ENCODE peak calls at places on chromosomes 7 and 10, in eight cellular contexts. One of them, this sample, is unnamed.

GRCh38 chr10:102186128-102186527 is 33.9 kb downstream of the NOLC1 start:
- DNase-seq in neural progenitor cell: no peak
- DNase-seq in hepatocyte: no peak
- DNase-seq in uterus: no peak
- DNase-seq in A549: no peak
- DNase-seq in ascending aorta: no peak
- DNase-seq in CD8-positive, alpha-beta T cell: no peak
- DNase-seq in tibial artery: no peak
- DNase-seq in this sample: no peak

GRCh38 chr10:98308602-98309365 is 40.8 kb upstream of the LOXL4 start:
- DNase-seq in uterus: no peak
- DNase-seq in CD8-positive, alpha-beta T cell: no peak
- DNase-seq in tibial artery: no peak
- DNase-seq in ascending aorta: no peak
- DNase-seq in A549: no peak
- DNase-seq in neural progenitor cell: peak; percentile 45
- DNase-seq in hepatocyte: no peak
- DNase-seq in this sample: no peak

GRCh38 chr10:92756233-92757065 is 66.7 kb downstream of the HHEX start:
- DNase-seq in A549: no peak
- DNase-seq in CD8-positive, alpha-beta T cell: no peak
- DNase-seq in uterus: no peak
- DNase-seq in tibial artery: no peak
- DNase-seq in hepatocyte: no peak
- DNase-seq in neural progenitor cell: no peak
- DNase-seq in ascending aorta: no peak
- DNase-seq in this sample: peak; percentile 2

GRCh38 chr10:130233426-130233825 is 97.2 kb downstream of the GLRX3 start:
- DNase-seq in ascending aorta: no peak
- DNase-seq in A549: no peak
- DNase-seq in tibial artery: no peak
- DNase-seq in hepatocyte: no peak
- DNase-seq in neural progenitor cell: no peak
- DNase-seq in uterus: no peak
- DNase-seq in CD8-positive, alpha-beta T cell: no peak
- DNase-seq in this sample: no peak

GRCh38 chr10:64118736-64119135 is 597.5 kb downstream of the REEP3 start:
- DNase-seq in A549: no peak
- DNase-seq in ascending aorta: no peak
- DNase-seq in hepatocyte: no peak
- DNase-seq in tibial artery: no peak
- DNase-seq in uterus: no peak
- DNase-seq in neural progenitor cell: no peak
- DNase-seq in CD8-positive, alpha-beta T cell: no peak
- DNase-seq in this sample: no peak

GRCh38 chr10:109831846-109832245 is 91.5 kb downstream of the XPNPEP1 start:
- DNase-seq in hepatocyte: no peak
- DNase-seq in uterus: no peak
- DNase-seq in CD8-positive, alpha-beta T cell: no peak
- DNase-seq in ascending aorta: no peak
- DNase-seq in tibial artery: no peak
- DNase-seq in A549: no peak
- DNase-seq in neural progenitor cell: no peak
- DNase-seq in this sample: no peak

GRCh38 chr7:56026538-56026937 is 24.7 kb downstream of the PSPH start:
- DNase-seq in ascending aorta: no peak
- DNase-seq in tibial artery: no peak
- DNase-seq in uterus: no peak
- DNase-seq in CD8-positive, alpha-beta T cell: no peak
- DNase-seq in A549: no peak
- DNase-seq in neural progenitor cell: no peak
- DNase-seq in hepatocyte: no peak
- DNase-seq in this sample: no peak

GRCh38 chr10:72889391-72889831 is 4.1 kb upstream of the OIT3 start:
- DNase-seq in hepatocyte: no peak
- DNase-seq in neural progenitor cell: no peak
- DNase-seq in A549: no peak
- DNase-seq in ascending aorta: no peak
- DNase-seq in uterus: no peak
- DNase-seq in tibial artery: no peak
- DNase-seq in CD8-positive, alpha-beta T cell: no peak
- DNase-seq in this sample: no peak

GRCh38 chr7:64494912-64495461 is 67.9 kb downstream of the ZNF680 start:
- DNase-seq in ascending aorta: no peak
- DNase-seq in hepatocyte: no peak
- DNase-seq in neural progenitor cell: no peak
- DNase-seq in CD8-positive, alpha-beta T cell: no peak
- DNase-seq in tibial artery: no peak
- DNase-seq in uterus: no peak
- DNase-seq in A549: no peak
- DNase-seq in this sample: no peak

GRCh38 chr7:97422046-97422445 is 304.5 kb downstream of the SDHAF3 start:
- DNase-seq in tibial artery: no peak
- DNase-seq in A549: no peak
- DNase-seq in hepatocyte: no peak
- DNase-seq in CD8-positive, alpha-beta T cell: no peak
- DNase-seq in ascending aorta: no peak
- DNase-seq in neural progenitor cell: no peak
- DNase-seq in uterus: no peak
- DNase-seq in this sample: no peak

GRCh38 chr10:113547426-113547825 is 5.4 kb upstream of the HABP2 start:
- DNase-seq in uterus: no peak
- DNase-seq in ascending aorta: no peak
- DNase-seq in A549: no peak
- DNase-seq in tibial artery: no peak
- DNase-seq in CD8-positive, alpha-beta T cell: no peak
- DNase-seq in neural progenitor cell: no peak
- DNase-seq in hepatocyte: no peak
- DNase-seq in this sample: no peak

GRCh38 chr7:111006691-111007090 is 84.2 kb upstream of the LRRN3 start:
- DNase-seq in ascending aorta: no peak
- DNase-seq in A549: no peak
- DNase-seq in neural progenitor cell: no peak
- DNase-seq in hepatocyte: no peak
- DNase-seq in CD8-positive, alpha-beta T cell: no peak
- DNase-seq in tibial artery: no peak
- DNase-seq in uterus: no peak
- DNase-seq in this sample: no peak

GRCh38 chr10:112286837-112287818 is 3.9 kb downstream of the TECTB start:
- DNase-seq in CD8-positive, alpha-beta T cell: no peak
- DNase-seq in ascending aorta: no peak
- DNase-seq in A549: no peak
- DNase-seq in uterus: no peak
- DNase-seq in hepatocyte: no peak
- DNase-seq in tibial artery: no peak
- DNase-seq in neural progenitor cell: no peak
- DNase-seq in this sample: peak; percentile 8

GRCh38 chr7:36154255-36155212 is 1.5 kb downstream of the EEPD1 start:
- DNase-seq in hepatocyte: peak; percentile 15
- DNase-seq in neural progenitor cell: no peak
- DNase-seq in CD8-positive, alpha-beta T cell: no peak
- DNase-seq in ascending aorta: no peak
- DNase-seq in A549: no peak
- DNase-seq in tibial artery: no peak
- DNase-seq in uterus: no peak
- DNase-seq in this sample: no peak

GRCh38 chr7:150716368-150716767 is at the start of gene GIMAP1:
- DNase-seq in tibial artery: no peak
- DNase-seq in neural progenitor cell: no peak
- DNase-seq in hepatocyte: no peak
- DNase-seq in CD8-positive, alpha-beta T cell: peak; percentile 59
- DNase-seq in A549: no peak
- DNase-seq in ascending aorta: no peak
- DNase-seq in uterus: peak; percentile 51
- DNase-seq in this sample: no peak

GRCh38 chr10:104253576-104254410 is 899 bp upstream of the GSTO1 start:
- DNase-seq in hepatocyte: no peak
- DNase-seq in uterus: no peak
- DNase-seq in A549: no peak
- DNase-seq in CD8-positive, alpha-beta T cell: no peak
- DNase-seq in ascending aorta: no peak
- DNase-seq in tibial artery: no peak
- DNase-seq in neural progenitor cell: no peak
- DNase-seq in this sample: no peak

GRCh38 chr7:140597425-140597949 is 43.1 kb downstream of the DENND2A start:
- DNase-seq in A549: no peak
- DNase-seq in neural progenitor cell: no peak
- DNase-seq in CD8-positive, alpha-beta T cell: no peak
- DNase-seq in hepatocyte: no peak
- DNase-seq in ascending aorta: no peak
- DNase-seq in tibial artery: no peak
- DNase-seq in uterus: no peak
- DNase-seq in this sample: no peak

GRCh38 chr10:112721080-112721698 is 228.9 kb upstream of the TCF7L2 start:
- DNase-seq in ascending aorta: no peak
- DNase-seq in hepatocyte: peak; percentile 46
- DNase-seq in A549: peak; percentile 69
- DNase-seq in tibial artery: no peak
- DNase-seq in neural progenitor cell: peak; percentile 55
- DNase-seq in uterus: no peak
- DNase-seq in CD8-positive, alpha-beta T cell: no peak
- DNase-seq in this sample: no peak

DNA sequence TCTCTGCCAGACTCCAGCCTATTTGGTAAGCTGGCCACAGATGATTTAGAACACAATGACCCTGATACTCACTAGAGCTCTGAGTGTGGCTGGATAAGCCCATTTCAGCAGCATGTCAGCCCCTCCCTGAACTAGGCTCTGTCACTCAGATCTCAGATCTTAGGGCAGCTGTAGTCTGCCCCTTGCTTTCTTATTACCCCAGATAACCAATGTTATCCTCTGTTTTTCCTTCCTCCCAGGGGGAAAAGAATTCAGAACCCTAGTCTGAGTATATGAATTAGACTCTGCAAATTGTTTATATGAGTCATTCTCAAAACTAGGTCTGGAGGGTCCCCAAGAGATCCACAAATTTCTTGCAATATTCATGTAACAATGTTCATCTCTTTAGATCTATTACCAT is 286.2 kb downstream of the KCNMA1 start:
- DNase-seq in hepatocyte: no peak
- DNase-seq in tibial artery: no peak
- DNase-seq in CD8-positive, alpha-beta T cell: no peak
- DNase-seq in ascending aorta: no peak
- DNase-seq in A549: peak; percentile 16
- DNase-seq in uterus: no peak
- DNase-seq in neural progenitor cell: no peak
- DNase-seq in this sample: peak; percentile 19
- H3K4me1 ChIP-seq in hepatocyte: peaks cover 7% of the 10 kb centered on the region
- H3K4me1 ChIP-seq in tibial artery: no peaks in the 10 kb centered on the region
- H3K4me1 ChIP-seq in CD8-positive, alpha-beta T cell: no peaks in the 10 kb centered on the region
- H3K4me1 ChIP-seq in ascending aorta: peaks cover 8% of the 10 kb centered on the region
- H3K4me1 ChIP-seq in A549: peaks cover 54% of the 10 kb centered on the region
- H3K4me1 ChIP-seq in uterus: no peaks in the 10 kb centered on the region
- H3K4me1 ChIP-seq in neural progenitor cell: no peaks in the 10 kb centered on the region
- H3K4me1 ChIP-seq in this sample: peaks cover 36% of the 10 kb centered on the region

GRCh38 chr7:26553582-26553981 is 261.9 kb downstream of the SNX10 start:
- DNase-seq in neural progenitor cell: no peak
- DNase-seq in uterus: no peak
- DNase-seq in hepatocyte: no peak
- DNase-seq in ascending aorta: no peak
- DNase-seq in tibial artery: no peak
- DNase-seq in CD8-positive, alpha-beta T cell: no peak
- DNase-seq in A549: no peak
- DNase-seq in this sample: no peak
- H3K9me3 ChIP-seq in neural progenitor cell: no peaks in the 10 kb centered on the region
- H3K9me3 ChIP-seq in uterus: no peaks in the 10 kb centered on the region
- H3K9me3 ChIP-seq in hepatocyte: no peaks in the 10 kb centered on the region
- H3K9me3 ChIP-seq in ascending aorta: no peaks in the 10 kb centered on the region
- H3K9me3 ChIP-seq in tibial artery: no peaks in the 10 kb centered on the region
- H3K9me3 ChIP-seq in CD8-positive, alpha-beta T cell: no peaks in the 10 kb centered on the region
- H3K9me3 ChIP-seq in A549: no peaks in the 10 kb centered on the region
- H3K9me3 ChIP-seq in this sample: no peaks in the 10 kb centered on the region

DNA sequence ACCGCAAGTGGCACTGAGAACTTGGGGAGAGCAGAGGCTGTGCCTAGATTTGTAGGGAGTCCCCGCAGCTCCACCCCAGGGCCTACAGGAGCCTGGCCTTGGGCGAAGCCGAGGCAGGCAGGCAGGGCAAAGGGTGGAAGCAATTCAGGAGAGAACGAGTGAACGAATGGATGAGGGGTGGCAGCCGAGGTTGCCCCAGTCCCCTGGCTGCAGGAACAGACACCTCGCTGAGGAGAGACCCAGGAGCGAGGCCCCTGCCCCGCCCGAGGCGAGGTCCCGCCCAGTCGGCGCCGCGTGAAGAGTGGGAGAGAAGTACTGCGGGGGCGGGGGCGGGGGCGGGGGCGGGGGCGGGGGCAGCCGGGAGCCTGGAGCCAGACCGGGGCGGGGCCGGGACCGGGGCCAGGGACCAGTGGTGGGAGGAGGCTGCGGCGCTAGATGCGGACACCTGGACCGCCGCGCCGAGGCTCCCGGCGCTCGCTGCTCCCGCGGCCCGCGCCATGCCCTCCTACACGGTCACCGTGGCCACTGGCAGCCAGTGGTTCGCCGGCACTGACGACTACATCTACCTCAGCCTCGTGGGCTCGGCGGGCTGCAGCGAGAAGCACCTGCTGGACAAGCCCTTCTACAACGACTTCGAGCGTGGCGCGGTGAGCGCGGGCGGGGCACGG is at the start of gene ALOX5:
- DNase-seq in hepatocyte: peak; percentile 77
- DNase-seq in ascending aorta: no peak
- DNase-seq in tibial artery: peak; percentile 77
- DNase-seq in uterus: peak; percentile 51
- DNase-seq in A549: peak; percentile 13
- DNase-seq in CD8-positive, alpha-beta T cell: no peak
- DNase-seq in neural progenitor cell: peak; percentile 77
- DNase-seq in this sample: no peak
- H3K4me1 ChIP-seq in hepatocyte: peaks cover 11% of the 10 kb centered on the region
- H3K4me1 ChIP-seq in ascending aorta: peaks cover 6% of the 10 kb centered on the region
- H3K4me1 ChIP-seq in tibial artery: no peaks in the 10 kb centered on the region
- H3K4me1 ChIP-seq in uterus: peaks cover 6% of the 10 kb centered on the region
- H3K4me1 ChIP-seq in A549: peaks cover 10% of the 10 kb centered on the region
- H3K4me1 ChIP-seq in CD8-positive, alpha-beta T cell: peaks cover 18% of the 10 kb centered on the region
- H3K4me1 ChIP-seq in neural progenitor cell: peaks cover 9% of the 10 kb centered on the region
- H3K4me1 ChIP-seq in this sample: no peaks in the 10 kb centered on the region

GRCh38 chr10:133529576-133529946 is 2.4 kb downstream of the CYP2E1 start:
- DNase-seq in A549: no peak
- DNase-seq in CD8-positive, alpha-beta T cell: no peak
- DNase-seq in hepatocyte: no peak
- DNase-seq in neural progenitor cell: no peak
- DNase-seq in tibial artery: no peak
- DNase-seq in uterus: no peak
- DNase-seq in ascending aorta: no peak
- DNase-seq in this sample: no peak

GRCh38 chr10:133528845-133529575 is 1.8 kb downstream of the CYP2E1 start:
- DNase-seq in CD8-positive, alpha-beta T cell: no peak
- DNase-seq in uterus: no peak
- DNase-seq in ascending aorta: no peak
- DNase-seq in neural progenitor cell: no peak
- DNase-seq in hepatocyte: no peak
- DNase-seq in A549: no peak
- DNase-seq in tibial artery: no peak
- DNase-seq in this sample: no peak

GRCh38 chr10:133526957-133527588 is at the start of gene CYP2E1:
- DNase-seq in tibial artery: no peak
- DNase-seq in uterus: no peak
- DNase-seq in CD8-positive, alpha-beta T cell: no peak
- DNase-seq in A549: no peak
- DNase-seq in ascending aorta: no peak
- DNase-seq in neural progenitor cell: no peak
- DNase-seq in hepatocyte: no peak
- DNase-seq in this sample: no peak

GRCh38 chr10:133528296-133528844 is 1.2 kb downstream of the CYP2E1 start:
- DNase-seq in hepatocyte: no peak
- DNase-seq in ascending aorta: no peak
- DNase-seq in tibial artery: no peak
- DNase-seq in neural progenitor cell: no peak
- DNase-seq in uterus: no peak
- DNase-seq in CD8-positive, alpha-beta T cell: no peak
- DNase-seq in A549: no peak
- DNase-seq in this sample: no peak

GRCh38 chr10:133527779-133528271 is 662 bp downstream of the CYP2E1 start:
- DNase-seq in A549: no peak
- DNase-seq in ascending aorta: no peak
- DNase-seq in CD8-positive, alpha-beta T cell: no peak
- DNase-seq in neural progenitor cell: no peak
- DNase-seq in uterus: no peak
- DNase-seq in tibial artery: no peak
- DNase-seq in hepatocyte: no peak
- DNase-seq in this sample: no peak
- H3K9me3 ChIP-seq in A549: peaks cover 18% of the 10 kb centered on the region
- H3K9me3 ChIP-seq in ascending aorta: peaks cover 11% of the 10 kb centered on the region
- H3K9me3 ChIP-seq in CD8-positive, alpha-beta T cell: no peaks in the 10 kb centered on the region
- H3K9me3 ChIP-seq in neural progenitor cell: peaks cover 17% of the 10 kb centered on the region
- H3K9me3 ChIP-seq in uterus: no peaks in the 10 kb centered on the region
- H3K9me3 ChIP-seq in tibial artery: no peaks in the 10 kb centered on the region
- H3K9me3 ChIP-seq in hepatocyte: peaks cover 6% of the 10 kb centered on the region
- H3K9me3 ChIP-seq in this sample: no peaks in the 10 kb centered on the region